ENCODE peak calls at places on chromosomes 13 and 19, in ten cellular contexts. One of them, this sample, is unnamed. For H3K36me3, the result is how much of the 10 kb centered on the place peaks cover.

GRCh38 chr19:33520844-33521479 is 629 bp downstream of the PEPD start:
- DNase-seq in tibial artery: no peak
- DNase-seq in ovary: no peak
- DNase-seq in neural progenitor cell: peak
- DNase-seq in endodermal cell: no peak
- DNase-seq in breast epithelium: no peak
- DNase-seq in OCI-LY7: no peak
- DNase-seq in lung: no peak
- DNase-seq in heart right ventricle: no peak
- DNase-seq in psoas muscle: no peak
- DNase-seq in this sample: no peak

GRCh38 chr13:30676672-30677071 is 58.7 kb upstream of the ALOX5AP start:
- DNase-seq in tibial artery: no peak
- DNase-seq in ovary: no peak
- DNase-seq in neural progenitor cell: no peak
- DNase-seq in endodermal cell: no peak
- DNase-seq in breast epithelium: no peak
- DNase-seq in OCI-LY7: no peak
- DNase-seq in lung: no peak
- DNase-seq in heart right ventricle: no peak
- DNase-seq in psoas muscle: no peak
- DNase-seq in this sample: no peak

GRCh38 chr19:14563590-14563926 is 8.3 kb downstream of the NDUFB7 start:
- DNase-seq in tibial artery: no peak
- DNase-seq in ovary: no peak
- DNase-seq in neural progenitor cell: no peak
- DNase-seq in endodermal cell: no peak
- DNase-seq in breast epithelium: no peak
- DNase-seq in OCI-LY7: no peak
- DNase-seq in lung: no peak
- DNase-seq in heart right ventricle: no peak
- DNase-seq in psoas muscle: no peak
- DNase-seq in this sample: no peak

GRCh38 chr13:45933203-45934014 is 81.9 kb upstream of the SIAH3 start:
- DNase-seq in tibial artery: no peak
- DNase-seq in ovary: no peak
- DNase-seq in neural progenitor cell: no peak
- DNase-seq in endodermal cell: no peak
- DNase-seq in breast epithelium: no peak
- DNase-seq in OCI-LY7: no peak
- DNase-seq in lung: no peak
- DNase-seq in heart right ventricle: no peak
- DNase-seq in psoas muscle: no peak
- DNase-seq in this sample: no peak

GRCh38 chr19:46732966-46733692 is 12.7 kb upstream of the FKRP start:
- DNase-seq in tibial artery: no peak
- DNase-seq in ovary: no peak
- DNase-seq in neural progenitor cell: no peak
- DNase-seq in endodermal cell: no peak
- DNase-seq in breast epithelium: no peak
- DNase-seq in OCI-LY7: no peak
- DNase-seq in lung: no peak
- DNase-seq in heart right ventricle: no peak
- DNase-seq in psoas muscle: no peak
- DNase-seq in this sample: no peak

GRCh38 chr13:52969373-52969772 is 59.2 kb upstream of the OLFM4 start:
- DNase-seq in tibial artery: no peak
- DNase-seq in ovary: no peak
- DNase-seq in neural progenitor cell: no peak
- DNase-seq in endodermal cell: no peak
- DNase-seq in breast epithelium: no peak
- DNase-seq in OCI-LY7: no peak
- DNase-seq in lung: no peak
- DNase-seq in heart right ventricle: no peak
- DNase-seq in psoas muscle: no peak
- DNase-seq in this sample: no peak

GRCh38 chr19:10363789-10364281 is 16.5 kb downstream of the TYK2 start:
- DNase-seq in tibial artery: no peak
- DNase-seq in ovary: no peak
- DNase-seq in neural progenitor cell: no peak
- DNase-seq in endodermal cell: no peak
- DNase-seq in breast epithelium: no peak
- DNase-seq in OCI-LY7: no peak
- DNase-seq in lung: no peak
- DNase-seq in heart right ventricle: no peak
- DNase-seq in psoas muscle: no peak
- DNase-seq in this sample: no peak

GRCh38 chr13:87999791-88000190 is 328.6 kb downstream of the SLITRK5 start:
- DNase-seq in tibial artery: no peak
- DNase-seq in ovary: no peak
- DNase-seq in neural progenitor cell: no peak
- DNase-seq in endodermal cell: no peak
- DNase-seq in breast epithelium: no peak
- DNase-seq in OCI-LY7: peak
- DNase-seq in lung: no peak
- DNase-seq in heart right ventricle: no peak
- DNase-seq in psoas muscle: no peak
- DNase-seq in this sample: no peak

GRCh38 chr13:111940892-111941291 is 126.1 kb upstream of the SOX1 start:
- DNase-seq in tibial artery: no peak
- DNase-seq in ovary: no peak
- DNase-seq in neural progenitor cell: no peak
- DNase-seq in endodermal cell: peak
- DNase-seq in breast epithelium: no peak
- DNase-seq in OCI-LY7: no peak
- DNase-seq in lung: no peak
- DNase-seq in heart right ventricle: no peak
- DNase-seq in psoas muscle: no peak
- DNase-seq in this sample: no peak

GRCh38 chr13:89061821-89062220 is 1390.7 kb downstream of the SLITRK5 start:
- DNase-seq in tibial artery: no peak
- DNase-seq in ovary: no peak
- DNase-seq in neural progenitor cell: peak
- DNase-seq in endodermal cell: no peak
- DNase-seq in breast epithelium: no peak
- DNase-seq in OCI-LY7: no peak
- DNase-seq in lung: no peak
- DNase-seq in heart right ventricle: no peak
- DNase-seq in psoas muscle: no peak
- DNase-seq in this sample: no peak

GRCh38 chr13:61795580-61795979 is 379.9 kb upstream of the PCDH20 start:
- DNase-seq in tibial artery: no peak
- DNase-seq in ovary: no peak
- DNase-seq in neural progenitor cell: no peak
- DNase-seq in endodermal cell: no peak
- DNase-seq in breast epithelium: no peak
- DNase-seq in OCI-LY7: no peak
- DNase-seq in lung: no peak
- DNase-seq in heart right ventricle: no peak
- DNase-seq in psoas muscle: no peak
- DNase-seq in this sample: no peak

GRCh38 chr19:41897820-41898219 is 14.8 kb downstream of the ARHGEF1 start:
- DNase-seq in tibial artery: no peak
- DNase-seq in ovary: no peak
- DNase-seq in neural progenitor cell: no peak
- DNase-seq in endodermal cell: no peak
- DNase-seq in breast epithelium: no peak
- DNase-seq in OCI-LY7: no peak
- DNase-seq in lung: no peak
- DNase-seq in heart right ventricle: no peak
- DNase-seq in psoas muscle: no peak
- DNase-seq in this sample: no peak

GRCh38 chr19:41897181-41897580 is 14.2 kb downstream of the ARHGEF1 start:
- DNase-seq in tibial artery: no peak
- DNase-seq in ovary: no peak
- DNase-seq in neural progenitor cell: no peak
- DNase-seq in endodermal cell: no peak
- DNase-seq in breast epithelium: no peak
- DNase-seq in OCI-LY7: no peak
- DNase-seq in lung: no peak
- DNase-seq in heart right ventricle: no peak
- DNase-seq in psoas muscle: no peak
- DNase-seq in this sample: no peak

GRCh38 chr19:41895745-41896580 is 13.0 kb downstream of the ARHGEF1 start:
- DNase-seq in tibial artery: no peak
- DNase-seq in ovary: no peak
- DNase-seq in neural progenitor cell: peak
- DNase-seq in endodermal cell: no peak
- DNase-seq in breast epithelium: no peak
- DNase-seq in OCI-LY7: peak
- DNase-seq in lung: no peak
- DNase-seq in heart right ventricle: no peak
- DNase-seq in psoas muscle: no peak
- DNase-seq in this sample: no peak

GRCh38 chr19:41898235-41898634 is 15.3 kb downstream of the ARHGEF1 start:
- DNase-seq in tibial artery: no peak
- DNase-seq in ovary: no peak
- DNase-seq in neural progenitor cell: no peak
- DNase-seq in endodermal cell: no peak
- DNase-seq in breast epithelium: no peak
- DNase-seq in OCI-LY7: no peak
- DNase-seq in lung: no peak
- DNase-seq in heart right ventricle: no peak
- DNase-seq in psoas muscle: no peak
- DNase-seq in this sample: no peak

GRCh38 chr19:41896581-41896942 is 13.6 kb downstream of the ARHGEF1 start:
- DNase-seq in tibial artery: no peak
- DNase-seq in ovary: no peak
- DNase-seq in neural progenitor cell: no peak
- DNase-seq in endodermal cell: no peak
- DNase-seq in breast epithelium: no peak
- DNase-seq in OCI-LY7: no peak
- DNase-seq in lung: no peak
- DNase-seq in heart right ventricle: no peak
- DNase-seq in psoas muscle: no peak
- DNase-seq in this sample: no peak
- H3K36me3 ChIP-seq in tibial artery: half or more
- H3K36me3 ChIP-seq in ovary: under half
- H3K36me3 ChIP-seq in neural progenitor cell: under half
- H3K36me3 ChIP-seq in endodermal cell: under half
- H3K36me3 ChIP-seq in breast epithelium: under half
- H3K36me3 ChIP-seq in OCI-LY7: half or more
- H3K36me3 ChIP-seq in lung: under half
- H3K36me3 ChIP-seq in heart right ventricle: half or more
- H3K36me3 ChIP-seq in psoas muscle: under half
- H3K36me3 ChIP-seq in this sample: half or more

DNA sequence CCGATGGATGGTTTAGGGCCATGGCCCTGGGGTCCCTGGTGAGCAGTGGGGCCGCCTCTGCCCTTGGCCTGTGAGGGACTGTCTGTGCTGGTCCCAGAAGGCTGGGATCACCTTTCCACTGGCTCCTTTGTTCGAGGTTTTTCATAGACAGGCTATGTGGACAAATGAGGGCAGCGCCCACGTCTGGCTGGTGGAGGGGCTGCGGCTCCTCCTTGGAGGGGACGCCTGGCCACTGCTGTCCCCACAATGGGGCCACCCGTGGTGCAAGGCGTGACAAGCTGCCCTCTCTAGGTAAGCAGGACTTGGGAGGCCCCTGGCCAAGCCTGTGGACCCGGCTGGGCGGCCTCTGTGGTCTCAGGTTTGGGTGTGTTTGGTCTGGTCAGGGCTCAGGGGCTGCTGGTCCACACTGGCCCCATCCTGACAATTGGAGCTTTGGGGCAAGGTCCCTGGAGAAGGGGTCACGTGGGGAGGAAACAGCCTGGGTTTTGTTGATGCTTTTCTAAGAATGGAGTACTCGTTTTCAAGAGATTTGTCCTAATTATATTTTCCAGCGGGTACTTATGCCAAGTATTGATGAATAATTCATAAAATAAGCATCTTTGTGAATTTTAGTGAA is 33.3 kb downstream of the MCF2L start:
- DNase-seq in tibial artery: no peak
- DNase-seq in ovary: no peak
- DNase-seq in neural progenitor cell: peak
- DNase-seq in endodermal cell: peak
- DNase-seq in breast epithelium: no peak
- DNase-seq in OCI-LY7: no peak
- DNase-seq in lung: no peak
- DNase-seq in heart right ventricle: no peak
- DNase-seq in psoas muscle: no peak
- DNase-seq in this sample: no peak
- TF ChIP-seq CTCF in tibial artery: no peak
- TF ChIP-seq CTCF in ovary: no peak
- TF ChIP-seq CTCF in neural progenitor cell: peak
- TF ChIP-seq CTCF in endodermal cell: peak
- TF ChIP-seq CTCF in breast epithelium: peak
- TF ChIP-seq CTCF in OCI-LY7: no peak
- TF ChIP-seq CTCF in lung: no peak
- TF ChIP-seq CTCF in heart right ventricle: peak
- TF ChIP-seq CTCF in psoas muscle: peak
- TF ChIP-seq CTCF in this sample: no peak

GRCh38 chr19:2338055-2338615 is 9.7 kb downstream of the SPPL2B start:
- DNase-seq in tibial artery: no peak
- DNase-seq in ovary: no peak
- DNase-seq in neural progenitor cell: no peak
- DNase-seq in endodermal cell: no peak
- DNase-seq in breast epithelium: no peak
- DNase-seq in OCI-LY7: no peak
- DNase-seq in lung: no peak
- DNase-seq in heart right ventricle: no peak
- DNase-seq in psoas muscle: no peak
- DNase-seq in this sample: no peak
- H3K36me3 ChIP-seq in tibial artery: half or more
- H3K36me3 ChIP-seq in ovary: under half
- H3K36me3 ChIP-seq in neural progenitor cell: under half
- H3K36me3 ChIP-seq in endodermal cell: under half
- H3K36me3 ChIP-seq in breast epithelium: under half
- H3K36me3 ChIP-seq in OCI-LY7: under half
- H3K36me3 ChIP-seq in lung: under half
- H3K36me3 ChIP-seq in heart right ventricle: under half
- H3K36me3 ChIP-seq in psoas muscle: under half
- H3K36me3 ChIP-seq in this sample: under half

DNA sequence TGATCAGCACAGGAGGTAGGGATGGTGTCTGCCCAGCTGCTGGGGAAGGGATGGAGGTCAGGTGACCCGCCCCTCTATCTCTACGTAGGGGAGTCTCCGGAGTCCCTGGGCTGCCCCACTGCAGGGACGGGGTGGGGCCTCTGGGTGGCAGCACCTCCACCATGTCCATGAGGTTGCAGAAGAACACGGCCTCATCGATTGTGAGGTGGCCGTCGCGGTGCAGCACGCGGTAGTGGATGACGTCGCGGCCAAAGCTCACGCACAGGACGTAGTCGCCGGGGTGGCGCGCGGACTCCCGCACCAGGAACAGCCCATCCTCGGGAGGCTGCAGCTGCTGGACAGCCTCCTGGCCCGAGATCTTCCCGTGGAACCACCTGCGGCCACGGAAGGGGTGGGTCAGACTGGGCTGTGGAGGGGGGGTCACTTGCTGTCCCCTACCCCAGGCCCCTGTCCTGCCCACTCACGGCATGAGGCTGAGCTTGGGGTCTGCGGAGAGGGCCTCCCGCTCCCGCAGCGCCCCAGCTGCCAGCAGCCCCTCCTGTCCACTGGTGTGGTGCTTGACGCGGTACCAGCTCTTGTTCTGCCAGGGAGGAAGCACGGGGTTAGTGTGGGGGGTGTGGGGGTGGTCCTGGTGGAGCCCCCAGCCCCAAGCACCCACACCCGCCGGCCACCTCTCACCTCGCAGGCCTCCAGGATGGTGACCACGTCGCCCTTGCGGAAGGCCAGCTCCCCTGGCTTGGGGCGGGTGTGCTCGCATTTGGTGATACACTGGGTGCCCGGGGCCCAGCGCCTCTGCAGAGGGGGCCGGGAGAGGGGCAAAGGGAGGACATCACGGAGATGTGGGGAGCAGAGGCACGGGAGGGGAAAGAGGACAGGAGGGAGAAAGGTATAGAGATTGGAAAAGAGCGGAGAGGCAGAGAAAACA is 2.3 kb downstream of the MATK start:
- DNase-seq in tibial artery: no peak
- DNase-seq in ovary: no peak
- DNase-seq in neural progenitor cell: peak
- DNase-seq in endodermal cell: peak
- DNase-seq in breast epithelium: no peak
- DNase-seq in OCI-LY7: no peak
- DNase-seq in lung: no peak
- DNase-seq in heart right ventricle: no peak
- DNase-seq in psoas muscle: no peak
- DNase-seq in this sample: no peak
- TF ChIP-seq CTCF in tibial artery: no peak
- TF ChIP-seq CTCF in ovary: no peak
- TF ChIP-seq CTCF in neural progenitor cell: peak
- TF ChIP-seq CTCF in endodermal cell: peak
- TF ChIP-seq CTCF in breast epithelium: no peak
- TF ChIP-seq CTCF in OCI-LY7: peak
- TF ChIP-seq CTCF in lung: no peak
- TF ChIP-seq CTCF in heart right ventricle: peak
- TF ChIP-seq CTCF in psoas muscle: no peak
- TF ChIP-seq CTCF in this sample: no peak